ENCODE peak calls at places on chromosomes 7 and 10, in nine cellular contexts. K is prostate gland; E is cardiac fibroblast; U is Calu3; N is A549; L is PC-3; D is thoracic aorta; W is psoas muscle; S is activated CD8-positive, alpha-beta T cell treated with anti-CD3 and anti-CD28 coated beads for 36 hours. C is an unnamed sample.

GRCh38 chr7:1721047-1721687 is 51.1 kb downstream of the ELFN1 start:
- DNase-seq in K (no peak), E (no peak), U (no peak), N (no peak), L (no peak), D (no peak), W (peak), S (no peak), C (no peak)

GRCh38 chr10:116845823-116846222 is 3.5 kb upstream of the ENO4 start:
- DNase-seq in K (no peak), E (no peak), U (no peak), N (no peak), L (no peak), D (no peak), W (no peak), S (no peak), C (no peak)

GRCh38 chr7:108499575-108499974 is 26.4 kb downstream of the PNPLA8 start:
- DNase-seq in K (no peak), E (no peak), U (no peak), N (no peak), L (no peak), D (no peak), W (no peak), S (no peak), C (no peak)

GRCh38 chr7:28407643-28408042 is 4.7 kb upstream of the CREB5 start:
- DNase-seq in K (no peak), E (peak), U (peak), N (peak), L (peak), D (no peak), W (no peak), S (peak), C (no peak)

GRCh38 chr10:97724341-97724941 is 10.9 kb downstream of the MARVELD1 start:
- DNase-seq in K (no peak), E (peak), U (no peak), N (peak), L (no peak), D (no peak), W (peak), S (no peak), C (no peak)

GRCh38 chr10:47458466-47459154 is 25.3 kb downstream of the ANXA8 start:
- DNase-seq in K (no peak), E (peak), U (no peak), N (peak), L (peak), D (no peak), W (no peak), S (no peak), C (no peak)

GRCh38 chr10:2791774-2792443 is 275.4 kb upstream of the PFKP start:
- DNase-seq in K (no peak), E (no peak), U (no peak), N (no peak), L (no peak), D (no peak), W (no peak), S (peak), C (no peak)

GRCh38 chr7:149310113-149310836 is 48.3 kb downstream of the ZNF783 start:
- DNase-seq in K (no peak), E (peak), U (peak), N (peak), L (peak), D (no peak), W (no peak), S (peak), C (peak)

GRCh38 chr10:74825371-74826141 is 844 bp upstream of the KAT6B start:
- DNase-seq in K (no peak), E (no peak), U (no peak), N (no peak), L (peak), D (no peak), W (no peak), S (peak), C (no peak)

GRCh38 chr10:98403812-98404504 is 11.0 kb downstream of the PYROXD2 start:
- DNase-seq in K (no peak), E (no peak), U (no peak), N (no peak), L (peak), D (no peak), W (no peak), S (no peak), C (no peak)

GRCh38 chr10:93390691-93391090 is 91.4 kb downstream of the MYOF start:
- DNase-seq in K (no peak), E (no peak), U (no peak), N (no peak), L (no peak), D (no peak), W (no peak), S (no peak), C (no peak)

GRCh38 chr7:1550846-1551155 is 5.2 kb downstream of the TMEM184A start:
- DNase-seq in K (no peak), E (no peak), U (no peak), N (no peak), L (no peak), D (no peak), W (no peak), S (no peak), C (no peak)

GRCh38 chr10:24463683-24464426 is 254.9 kb downstream of the KIAA1217 start:
- DNase-seq in K (peak), E (peak), U (peak), N (peak), L (peak), D (no peak), W (peak), S (peak), C (peak)

GRCh38 chr7:45328397-45329080 is 170.9 kb downstream of the RAMP3 start:
- DNase-seq in K (no peak), E (no peak), U (no peak), N (no peak), L (no peak), D (no peak), W (no peak), S (no peak), C (no peak)

GRCh38 chr10:95377950-95378349 is 87.1 kb upstream of the PDLIM1 start:
- DNase-seq in K (no peak), E (no peak), U (no peak), N (no peak), L (no peak), D (no peak), W (no peak), S (no peak), C (no peak)

GRCh38 chr10:12643279-12643678 is 293.9 kb downstream of the CAMK1D start:
- DNase-seq in K (no peak), E (no peak), U (no peak), N (no peak), L (no peak), D (no peak), W (no peak), S (no peak), C (no peak)

GRCh38 chr10:90775351-90776028 is 82.3 kb downstream of the HTR7 start:
- DNase-seq in K (no peak), E (peak), U (no peak), N (no peak), L (no peak), D (no peak), W (no peak), S (no peak), C (no peak)

GRCh38 chr7:28957822-28958234 is 302 bp downstream of the TRIL start:
- DNase-seq in K (peak), E (no peak), U (no peak), N (no peak), L (no peak), D (no peak), W (no peak), S (no peak), C (peak)

GRCh38 chr7:4154882-4155281 is 527.2 kb upstream of the FOXK1 start:
- DNase-seq in K (no peak), E (no peak), U (no peak), N (no peak), L (no peak), D (no peak), W (no peak), S (no peak), C (no peak)

GRCh38 chr10:30763933-30764332 is 134.4 kb upstream of the LYZL2 start:
- DNase-seq in K (no peak), E (no peak), U (no peak), N (no peak), L (no peak), D (no peak), W (no peak), S (peak), C (no peak)

GRCh38 chr7:91079491-91079890 is 184.7 kb upstream of the FZD1 start:
- DNase-seq in K (no peak), E (peak), U (no peak), N (no peak), L (no peak), D (no peak), W (no peak), S (no peak), C (no peak)

GRCh38 chr10:74333174-74333573 is 182.2 kb downstream of the ADK start:
- DNase-seq in K (no peak), E (peak), U (no peak), N (no peak), L (no peak), D (no peak), W (no peak), S (no peak), C (no peak)

GRCh38 chr10:50554995-50555568 is 68.7 kb downstream of the SGMS1 start:
- DNase-seq in K (no peak), E (peak), U (no peak), N (no peak), L (peak), D (no peak), W (no peak), S (no peak), C (no peak)

GRCh38 chr7:108973075-108973474 is 403.4 kb downstream of the DNAJB9 start:
- DNase-seq in K (no peak), E (peak), U (no peak), N (peak), L (no peak), D (no peak), W (no peak), S (no peak), C (no peak)

GRCh38 chr10:131478398-131478989 is 167.0 kb upstream of the TCERG1L start:
- DNase-seq in K (no peak), E (no peak), U (no peak), N (no peak), L (no peak), D (no peak), W (no peak), S (no peak), C (no peak)

GRCh38 chr7:1454471-1455065 is 4.7 kb downstream of the MICALL2 start:
- DNase-seq in K (no peak), E (peak), U (peak), N (no peak), L (no peak), D (no peak), W (no peak), S (no peak), C (no peak)

GRCh38 chr10:43304687-43305333 is 37.9 kb upstream of the RASGEF1A start:
- DNase-seq in K (peak), E (peak), U (peak), N (peak), L (peak), D (peak), W (peak), S (peak), C (peak)

GRCh38 chr7:76291346-76292205 is 10.9 kb upstream of the HSPB1 start:
- DNase-seq in K (peak), E (peak), U (peak), N (peak), L (peak), D (peak), W (peak), S (peak), C (peak)

GRCh38 chr7:41819645-41820044 is 116.8 kb upstream of the INHBA start:
- DNase-seq in K (no peak), E (no peak), U (no peak), N (no peak), L (no peak), D (no peak), W (no peak), S (no peak), C (no peak)

GRCh38 chr10:4083509-4084003 is 298.5 kb upstream of the KLF6 start:
- DNase-seq in K (no peak), E (peak), U (no peak), N (no peak), L (no peak), D (no peak), W (no peak), S (no peak), C (no peak)

GRCh38 chr10:52486840-52487611 is 172.9 kb downstream of the DKK1 start:
- DNase-seq in K (no peak), E (peak), U (no peak), N (peak), L (peak), D (no peak), W (no peak), S (no peak), C (no peak)

DNA sequence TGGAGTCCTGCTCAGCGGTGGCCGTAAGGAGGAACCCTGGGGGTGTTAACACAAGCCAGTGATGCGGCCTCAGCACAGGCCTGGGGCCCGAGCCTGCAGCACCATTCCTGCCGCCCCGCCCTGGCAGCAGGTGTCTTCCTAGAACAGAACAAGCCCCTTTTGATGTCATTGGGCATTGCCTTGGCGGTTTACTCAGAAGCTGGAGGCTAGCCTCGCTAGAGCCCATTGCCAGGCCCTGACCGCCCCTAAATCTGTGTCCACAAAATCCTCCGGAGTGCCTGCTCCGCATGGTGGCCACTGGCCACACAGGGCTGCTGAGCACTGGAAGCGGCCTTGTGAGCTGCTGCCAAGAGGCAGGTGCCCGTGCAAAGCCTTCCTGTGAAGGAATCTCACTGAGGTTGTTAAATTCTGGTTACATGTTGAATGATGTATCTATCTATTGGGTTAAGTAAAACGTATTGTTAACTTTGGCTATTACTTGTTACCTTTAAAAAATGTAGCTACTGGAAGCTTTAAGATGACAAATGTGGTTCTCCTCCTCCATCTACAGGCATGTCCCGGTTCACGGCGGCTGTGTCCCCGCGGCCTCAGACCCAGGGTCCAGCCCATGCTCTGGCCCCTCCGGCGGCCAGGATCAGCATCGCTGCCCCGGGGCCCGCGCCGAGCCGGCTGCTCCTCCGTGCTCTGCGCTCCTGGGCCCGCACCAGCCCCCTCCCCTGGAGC is 1.2 kb upstream of the INPP5A start:
- DNase-seq in K (no peak), E (no peak), U (peak), N (peak), L (peak), D (peak), W (peak), S (no peak), C (no peak)
- TF ChIP-seq CTCF in K (no peak), E (no peak), U (no peak), N (no peak), L (no peak), D (peak), W (no peak), S (no peak), C (no peak)

GRCh38 chr7:100827330-100828226 is at the start of gene EPHB4:
- DNase-seq in K (peak), E (peak), U (peak), N (peak), L (peak), D (no peak), W (peak), S (peak), C (no peak)

GRCh38 chr7:100826546-100827329 is 585 bp downstream of the EPHB4 start:
- DNase-seq in K (peak), E (no peak), U (no peak), N (no peak), L (no peak), D (no peak), W (peak), S (no peak), C (no peak)

GRCh38 chr7:100825215-100825671 is 2.1 kb downstream of the EPHB4 start:
- DNase-seq in K (peak), E (peak), U (no peak), N (no peak), L (peak), D (no peak), W (no peak), S (no peak), C (no peak)

GRCh38 chr7:100824499-100825214 is 2.7 kb downstream of the EPHB4 start:
- DNase-seq in K (no peak), E (no peak), U (no peak), N (no peak), L (no peak), D (no peak), W (no peak), S (no peak), C (no peak)

DNA sequence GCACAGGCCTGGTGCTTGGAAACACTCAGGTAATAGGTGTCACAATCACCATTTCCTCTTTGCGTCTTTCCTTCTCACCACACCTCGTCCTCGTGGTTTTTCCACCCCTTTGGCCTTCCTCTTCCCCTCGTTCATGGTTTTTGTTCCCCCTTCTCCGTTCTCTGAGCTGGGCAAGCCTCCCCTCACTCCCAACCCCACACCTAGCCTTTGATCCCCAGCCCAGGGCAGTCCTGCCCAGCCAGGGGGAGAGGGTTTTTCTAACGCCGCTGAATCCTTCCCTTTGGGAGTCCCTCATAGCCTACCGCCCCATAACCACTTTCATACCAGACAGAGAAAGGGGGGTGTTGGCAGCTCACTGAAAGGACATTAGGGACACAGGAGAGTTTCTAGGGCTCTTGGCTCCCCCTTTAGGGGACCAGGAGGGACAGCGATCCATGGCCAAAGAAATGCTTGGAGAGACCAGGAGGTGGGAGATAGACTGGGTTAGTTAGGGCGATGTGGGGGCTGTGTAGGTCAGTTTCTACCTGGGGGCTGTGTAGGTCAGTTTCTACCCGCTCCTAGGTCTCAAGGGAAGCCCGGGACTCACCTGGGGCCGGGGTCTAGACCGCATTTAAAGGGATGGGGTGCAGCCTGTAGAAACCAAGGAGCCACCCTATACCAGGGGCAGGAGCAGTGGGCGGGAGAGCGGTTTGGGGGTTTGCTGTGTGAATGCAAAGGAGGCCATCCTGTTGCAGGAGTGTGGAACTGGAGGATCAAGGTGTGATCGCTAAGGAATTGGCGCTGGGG is 1.4 kb downstream of the EPHB4 start:
- DNase-seq in K (no peak), E (peak), U (no peak), N (peak), L (peak), D (no peak), W (no peak), S (no peak), C (no peak)
- TF ChIP-seq CTCF in K (no peak), E (peak), U (no peak), N (peak), L (peak), D (no peak), W (no peak), S (no peak), C (no peak)

DNA sequence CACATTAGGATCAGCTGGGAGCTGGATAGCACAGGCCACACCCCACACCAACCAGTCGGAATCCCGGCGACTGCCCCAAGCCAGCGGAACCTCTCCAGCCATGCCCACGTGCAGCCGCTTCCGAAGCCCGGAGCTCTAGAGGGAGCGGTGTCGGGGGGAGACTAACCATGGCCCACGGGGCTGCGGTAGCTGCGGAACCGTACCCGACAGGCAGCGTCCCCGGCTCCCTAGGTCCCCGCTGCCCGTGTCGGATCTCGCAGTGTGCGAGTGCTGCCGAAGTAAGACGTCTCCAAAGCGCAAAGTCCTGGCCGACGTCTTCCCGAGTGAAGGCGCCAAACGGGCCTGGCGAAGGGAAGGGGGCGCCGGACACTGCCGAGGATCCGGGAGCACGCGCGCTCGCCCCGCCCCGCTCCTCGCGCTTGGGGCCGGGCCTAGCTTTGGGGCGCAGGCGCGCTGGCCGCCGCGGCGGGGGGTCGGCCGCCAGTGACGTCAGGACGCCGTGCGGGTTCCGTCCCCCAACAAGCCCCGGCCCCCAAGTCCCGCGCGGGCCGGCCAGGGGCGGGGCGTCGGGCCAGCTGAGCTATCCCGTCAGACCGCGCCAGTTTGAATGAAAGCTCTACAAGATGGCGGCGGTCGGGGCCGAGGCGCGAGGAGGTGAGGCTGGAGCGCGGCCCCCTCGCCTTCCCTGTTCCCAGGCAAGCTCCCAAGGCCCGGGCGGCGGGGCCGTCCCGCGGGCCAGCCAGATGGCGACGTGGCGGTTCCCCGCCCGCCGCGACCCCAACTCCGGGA is at the start of gene SUV39H2:
- DNase-seq in K (peak), E (peak), U (peak), N (peak), L (peak), D (peak), W (peak), S (peak), C (peak)
- TF ChIP-seq CTCF in K (no peak), E (no peak), U (no peak), N (no peak), L (no peak), D (no peak), W (no peak), S (no peak), C (peak)

DNA sequence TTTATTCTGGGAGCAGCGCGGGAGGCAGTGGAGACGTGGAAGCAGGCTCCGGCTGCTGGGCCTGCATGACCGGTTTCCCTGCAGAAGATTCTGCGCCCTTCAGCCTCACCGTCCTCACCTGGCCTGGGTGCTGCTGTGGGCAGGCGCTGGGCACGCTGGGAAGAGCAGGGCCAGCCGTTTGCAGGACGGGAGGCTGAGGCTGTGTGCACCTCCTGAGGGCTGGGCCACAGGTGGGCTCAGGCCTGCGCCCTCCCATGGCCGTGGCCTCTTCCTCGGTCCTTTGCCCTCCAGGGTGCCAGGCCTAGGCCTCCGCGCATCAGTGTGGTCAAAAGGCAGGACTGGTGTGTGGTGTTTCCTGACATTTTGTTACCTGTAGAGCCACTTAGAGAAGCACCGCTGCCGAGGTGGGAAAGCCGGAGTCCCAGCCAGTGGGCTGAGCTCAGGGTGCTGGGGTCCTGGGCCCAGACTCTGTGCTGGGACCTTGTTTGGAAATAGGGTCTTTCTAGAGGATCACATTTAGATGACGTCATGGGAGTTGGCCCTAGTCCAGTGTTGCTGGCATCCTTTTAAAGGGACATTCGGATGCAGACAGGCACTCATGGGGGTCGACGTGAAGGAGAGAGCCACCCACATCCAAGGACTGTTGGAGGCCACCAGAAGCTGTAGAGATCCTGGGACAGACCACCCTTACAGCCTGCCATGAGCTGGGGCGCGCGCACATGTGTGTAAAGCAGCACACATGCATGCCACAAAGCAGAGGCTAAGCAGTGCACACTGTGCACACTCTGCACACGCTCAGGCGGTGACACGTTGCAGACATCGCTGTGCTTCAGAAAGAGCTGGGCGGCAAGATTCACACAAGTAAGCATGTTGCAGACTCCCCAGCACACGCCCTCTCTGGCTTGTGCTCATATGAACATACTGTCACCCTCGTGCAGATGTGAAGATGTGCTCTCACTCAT is 478.5 kb downstream of the DNAJB6 start:
- DNase-seq in K (no peak), E (no peak), U (no peak), N (no peak), L (no peak), D (no peak), W (no peak), S (no peak), C (no peak)
- TF ChIP-seq CTCF in K (no peak), E (no peak), U (no peak), N (no peak), L (no peak), D (no peak), W (no peak), S (no peak), C (no peak)